ENCODE peak calls at places on chromosomes 7 and 10, in ten cellular contexts. Q is sigmoid colon, T is RWPE1, Y is epithelial cell of esophagus, B is fibroblast of the aortic adventitia, R is retinal pigment epithelial cell, M is left ventricle myocardium inferior, D is foreskin fibroblast, X is fibroblast of mammary gland, S is astrocyte. J is an unnamed sample.

GRCh38 chr7:116242177-116242576 is 31.8 kb downstream of the TES start:
- DNase-seq in M (no peak), B (peak; percentile 32), X (peak; percentile 42), Q (no peak), Y (no peak), S (no peak), T (no peak), R (no peak), D (peak; percentile 62), J (no peak)

GRCh38 chr7:50608196-50608906 is 43.1 kb upstream of the DDC start:
- DNase-seq in Y (no peak), S (no peak), M (no peak), R (no peak), D (no peak), X (no peak), B (no peak), Q (no peak), T (no peak), J (no peak)

GRCh38 chr7:110177463-110177862 is 913.5 kb upstream of the LRRN3 start:
- DNase-seq in T (no peak), R (no peak), S (no peak), M (no peak), B (no peak), X (no peak), Q (no peak), D (no peak), Y (no peak), J (no peak)

GRCh38 chr10:131907679-131908078 is 6.9 kb downstream of the PPP2R2D start:
- DNase-seq in B (no peak), D (no peak), T (no peak), R (no peak), X (no peak), Y (no peak), M (no peak), Q (peak; percentile 26), S (no peak), J (no peak)

GRCh38 chr7:151876112-151876898 is 610 bp downstream of the PRKAG2 start:
- DNase-seq in Y (peak; percentile 20), S (no peak), X (peak; percentile 5), T (peak; percentile 38), D (peak; percentile 60), B (peak; percentile 10), Q (peak; percentile 93), M (peak; percentile 86), R (no peak), J (peak; percentile 58)

GRCh38 chr7:68776326-68776725 is 821.9 kb upstream of the AUTS2 start:
- DNase-seq in D (no peak), T (no peak), B (no peak), X (no peak), S (no peak), Y (no peak), M (no peak), R (no peak), Q (no peak), J (no peak)

GRCh38 chr7:30159698-30160143 is 24.9 kb downstream of the MTURN start:
- DNase-seq in R (no peak), S (peak; percentile 30), X (peak; percentile 44), D (peak; percentile 52), B (no peak), M (no peak), T (no peak), Q (no peak), Y (peak; percentile 46), J (no peak)

GRCh38 chr7:77855371-77856083 is 57.0 kb downstream of the PHTF2 start:
- DNase-seq in Q (no peak), B (peak; percentile 53), T (no peak), S (peak; percentile 29), D (peak; percentile 10), Y (no peak), M (peak; percentile 69), X (peak; percentile 28), R (no peak), J (no peak)

GRCh38 chr10:104117839-104118323 is 4.1 kb upstream of the SFR1 start:
- DNase-seq in Y (peak; percentile 94), T (peak; percentile 88), B (peak; percentile 61), D (peak; percentile 70), S (peak; percentile 71), X (peak; percentile 74), R (no peak), Q (no peak), M (no peak), J (no peak)

GRCh38 chr7:128840326-128841170 is 10.3 kb downstream of the FLNC start:
- DNase-seq in T (no peak), S (no peak), Q (no peak), R (no peak), B (no peak), X (no peak), M (peak; percentile 15), Y (no peak), D (no peak), J (no peak)

DNA sequence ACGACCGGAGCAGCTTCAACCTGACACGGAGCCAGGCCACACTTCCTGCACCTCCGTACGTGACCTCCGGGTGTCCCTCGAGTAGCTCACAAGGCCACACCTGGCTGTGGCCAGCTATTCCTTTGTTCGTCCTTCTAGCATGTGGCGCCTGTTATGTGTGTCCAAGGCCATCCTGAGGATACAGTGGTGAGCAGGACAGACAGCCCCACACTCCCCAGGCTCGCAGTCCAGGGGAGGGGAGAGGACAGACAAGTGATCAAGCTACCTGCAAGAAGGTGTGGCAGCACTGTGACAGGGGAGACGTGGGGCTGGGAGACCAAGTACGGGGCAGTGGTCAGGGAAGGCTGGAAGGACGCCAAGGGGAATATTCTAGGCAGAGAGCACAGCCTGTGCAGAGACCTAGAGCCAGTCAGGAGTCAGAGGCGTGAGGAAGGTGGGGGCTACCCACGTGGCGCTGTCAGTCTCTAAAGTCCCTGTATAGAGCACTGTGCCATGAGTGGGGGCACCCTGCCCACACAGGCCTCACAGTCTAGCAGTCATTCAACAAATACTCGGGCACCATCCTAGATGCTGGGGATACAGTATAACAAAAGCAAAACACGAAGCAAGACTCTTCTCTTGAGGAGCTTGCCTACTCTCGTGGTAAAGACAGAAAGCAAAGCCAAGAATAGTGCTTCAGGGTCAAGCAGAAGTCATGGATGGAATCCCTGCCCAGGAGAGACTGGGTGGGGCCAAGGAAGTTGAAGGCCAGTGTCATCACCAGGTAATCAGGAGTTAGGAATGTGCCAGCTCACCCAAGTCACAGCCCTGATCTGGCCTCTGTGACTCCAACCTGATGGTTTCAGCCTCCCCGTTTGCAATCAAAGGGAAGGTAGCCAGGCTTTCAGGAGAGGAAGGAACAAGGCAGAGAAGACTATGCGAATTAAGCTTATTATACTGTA is 58.6 kb downstream of the PROSER2 start:
- DNase-seq in S (no peak), X (no peak), R (no peak), Q (no peak), D (peak; percentile 33), B (peak; percentile 25), M (no peak), Y (peak; percentile 93), T (peak; percentile 92), J (no peak)
- TF ChIP-seq CTCF in S (no peak), X (no peak), R (peak; percentile 3), Q (no peak), D (no peak), B (no peak), M (no peak), Y (no peak), T (no peak), J (peak; percentile 22)

DNA sequence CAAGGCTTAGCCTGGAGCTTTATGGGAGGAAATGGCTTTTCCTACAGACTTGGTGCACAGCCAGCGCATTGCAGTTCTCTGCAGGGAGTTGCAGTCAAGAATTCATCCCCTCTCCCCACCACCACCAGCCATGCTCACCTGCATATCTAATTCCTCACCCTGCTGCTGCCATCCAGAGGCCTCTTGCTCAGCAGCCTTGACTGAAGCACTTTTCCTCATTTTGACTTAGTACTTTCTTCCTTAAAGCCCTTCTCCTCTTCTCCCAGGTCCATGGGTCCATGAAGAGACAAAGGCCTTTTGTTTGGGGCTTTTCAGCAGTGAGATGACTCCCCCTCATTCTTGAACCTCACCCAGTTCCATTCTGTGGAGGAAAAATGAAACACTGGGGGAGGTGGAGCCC is 39.7 kb upstream of the GPR141 start:
- DNase-seq in D (no peak), Y (no peak), R (no peak), T (no peak), X (no peak), Q (no peak), M (no peak), B (no peak), S (no peak), J (no peak)
- TF ChIP-seq CTCF in D (no peak), Y (no peak), R (no peak), T (no peak), X (no peak), Q (no peak), M (no peak), B (no peak), S (no peak), J (no peak)

GRCh38 chr7:95544174-95544573 is 52.1 kb downstream of the PDK4 start:
- DNase-seq in T (no peak), B (no peak), R (no peak), Q (no peak), M (no peak), Y (no peak), D (no peak), X (peak; percentile 29), S (no peak), J (no peak)

GRCh38 chr7:95545666-95546065 is 50.6 kb downstream of the PDK4 start:
- DNase-seq in M (no peak), X (no peak), D (no peak), R (no peak), Y (peak; percentile 50), T (no peak), S (no peak), Q (no peak), B (no peak), J (no peak)

GRCh38 chr7:95543312-95543711 is 53.0 kb downstream of the PDK4 start:
- DNase-seq in B (no peak), X (no peak), Q (no peak), M (no peak), S (no peak), T (no peak), R (no peak), Y (no peak), D (no peak), J (no peak)

GRCh38 chr7:95546647-95547046 is 49.7 kb downstream of the PDK4 start:
- DNase-seq in X (no peak), M (no peak), Y (no peak), T (no peak), Q (no peak), S (no peak), B (no peak), R (no peak), D (no peak), J (no peak)

DNA sequence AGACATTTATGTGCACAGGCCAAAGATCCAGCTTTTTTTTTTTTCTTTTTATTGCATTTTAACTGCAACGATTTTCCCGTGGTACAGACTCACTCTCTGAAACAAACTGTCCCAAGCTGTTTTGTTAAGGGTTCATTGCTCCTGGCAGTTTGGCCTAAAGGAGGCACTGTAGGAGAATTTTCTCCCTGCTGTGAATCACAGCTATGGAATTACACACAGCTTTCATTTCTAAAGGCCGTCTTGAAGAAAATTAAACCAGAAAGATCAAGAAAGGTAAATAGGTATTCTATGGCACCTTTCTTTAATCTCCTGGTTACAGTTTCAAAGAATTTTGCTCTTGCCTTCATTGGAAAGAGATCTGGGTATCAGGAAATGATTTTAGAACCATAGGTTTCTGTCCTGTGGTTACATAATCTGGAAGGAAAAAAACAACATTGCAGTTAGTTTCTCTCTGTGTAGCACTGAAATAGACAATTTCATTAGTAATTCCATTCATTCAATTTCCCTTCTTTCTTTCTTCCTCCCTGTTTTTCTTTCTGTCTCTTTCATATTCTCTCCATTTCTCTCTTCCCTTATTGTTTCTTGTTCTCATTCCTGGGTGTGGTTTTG is 51.2 kb downstream of the PDK4 start:
- DNase-seq in T (peak; percentile 34), B (peak; percentile 75), Q (peak; percentile 83), D (peak; percentile 82), Y (peak; percentile 71), X (peak; percentile 80), M (no peak), S (peak; percentile 47), R (peak; percentile 21), J (no peak)
- TF ChIP-seq CTCF in T (peak; percentile 52), B (peak; percentile 84), Q (peak; percentile 78), D (peak; percentile 91), Y (peak; percentile 85), X (peak; percentile 91), M (peak; percentile 88), S (peak; percentile 81), R (peak; percentile 88), J (peak; percentile 63)

GRCh38 chr10:112475565-112476233 is 28.7 kb downstream of the VTI1A start:
- DNase-seq in R (no peak), Y (peak; percentile 5), S (no peak), M (no peak), Q (no peak), T (no peak), X (peak; percentile 33), B (peak; percentile 49), D (peak; percentile 35), J (no peak)
- TF ChIP-seq CTCF in R (peak; percentile 60), Y (peak; percentile 45), S (peak; percentile 33), M (peak; percentile 49), Q (no peak), T (peak; percentile 59), X (peak; percentile 40), B (peak; percentile 50), D (peak; percentile 44), J (peak; percentile 56)